ENCODE peak calls at places on chromosomes 3 and 15, in eight cellular contexts. C is GM23338, G is Panc1, U is stomach, T is HepG2, Z is transverse colon, X is HL-60, E is suprapubic skin. K is an unnamed sample.

GRCh38 chr3:141878812-141879211 is 2.4 kb downstream of the ATP1B3 start:
- DNase-seq in G (no peak), Z (peak; percentile 21), C (no peak), E (no peak), X (no peak), U (no peak), T (no peak), K (no peak)

GRCh38 chr15:23447107-23447500 is at the start of gene GOLGA6L2:
- DNase-seq in X (no peak), E (no peak), C (peak; percentile 57), T (no peak), U (no peak), G (no peak), Z (no peak), K (no peak)

GRCh38 chr3:188383763-188384162 is 229.8 kb downstream of the LPP start:
- DNase-seq in U (no peak), X (no peak), Z (no peak), G (no peak), C (no peak), E (no peak), T (no peak), K (no peak)

GRCh38 chr15:77659350-77660321 is 26.9 kb upstream of the LINGO1 start:
- DNase-seq in G (no peak), T (peak; percentile 74), U (peak; percentile 36), X (peak; percentile 8), E (no peak), Z (peak; percentile 82), C (peak; percentile 83), K (no peak)

GRCh38 chr3:51947215-51947900 is 5.2 kb downstream of the PARP3 start:
- DNase-seq in E (no peak), T (no peak), C (no peak), G (no peak), X (no peak), U (no peak), Z (no peak), K (no peak)

GRCh38 chr15:76432604-76433003 is 96.0 kb downstream of the ISL2 start:
- DNase-seq in C (no peak), G (no peak), Z (no peak), E (no peak), T (no peak), U (no peak), X (no peak), K (no peak)

GRCh38 chr3:114411292-114411691 is 117.5 kb downstream of the TIGIT start:
- DNase-seq in T (no peak), Z (no peak), U (no peak), E (no peak), C (no peak), X (no peak), G (no peak), K (no peak)

GRCh38 chr3:32296251-32297204 is 58.0 kb downstream of the CMTM8 start:
- DNase-seq in G (peak; percentile 43), X (peak; percentile 4), T (peak; percentile 47), U (peak; percentile 65), E (no peak), C (peak; percentile 86), Z (peak; percentile 63), K (peak; percentile 73)

GRCh38 chr3:195895900-195896360 is 12.4 kb downstream of the TNK2 start:
- DNase-seq in Z (peak; percentile 76), T (no peak), X (peak; percentile 71), G (no peak), C (peak; percentile 60), U (peak; percentile 66), E (no peak), K (peak; percentile 95)

GRCh38 chr15:76932090-76932966 is 779 bp downstream of the RCN2 start:
- DNase-seq in X (no peak), U (no peak), Z (no peak), E (no peak), G (no peak), C (peak; percentile 17), T (no peak), K (no peak)

GRCh38 chr15:91524534-91524933 is 329.0 kb upstream of the SLCO3A1 start:
- DNase-seq in T (no peak), E (no peak), C (no peak), U (no peak), Z (no peak), X (no peak), G (no peak), K (no peak)

GRCh38 chr3:185537369-185537970 is 14.9 kb downstream of the LIPH start:
- DNase-seq in E (no peak), U (peak; percentile 69), C (peak; percentile 3), G (peak; percentile 84), T (peak; percentile 10), Z (peak; percentile 73), X (peak; percentile 97), K (peak; percentile 87)

GRCh38 chr3:185361920-185362319 is 1.0 kb upstream of the MAP3K13 start:
- DNase-seq in U (no peak), T (no peak), E (no peak), Z (no peak), G (no peak), C (no peak), X (no peak), K (no peak)

GRCh38 chr15:57635300-57635944 is 43.7 kb downstream of the MYZAP start:
- DNase-seq in C (peak; percentile 41), E (no peak), X (no peak), T (no peak), Z (peak; percentile 34), G (no peak), U (peak; percentile 63), K (no peak)

GRCh38 chr3:45537960-45538640 is 56.5 kb upstream of the LIMD1 start:
- DNase-seq in E (no peak), U (no peak), Z (peak; percentile 39), C (no peak), X (no peak), T (no peak), G (no peak), K (no peak)

GRCh38 chr15:91694829-91695205 is 158.7 kb upstream of the SLCO3A1 start:
- DNase-seq in X (no peak), Z (peak; percentile 71), G (no peak), C (no peak), E (no peak), U (no peak), T (peak; percentile 39), K (peak; percentile 28)

GRCh38 chr15:52417501-52417900 is 111.2 kb downstream of the MYO5A start:
- DNase-seq in G (no peak), U (no peak), E (no peak), T (no peak), C (peak; percentile 15), X (no peak), Z (no peak), K (no peak)

GRCh38 chr3:197555281-197556261 is at the start of gene BDH1:
- DNase-seq in Z (peak; percentile 69), C (peak; percentile 83), T (no peak), E (no peak), G (no peak), X (peak; percentile 51), U (peak; percentile 59), K (peak; percentile 49)

GRCh38 chr15:65761210-65761926 is 30.7 kb downstream of the DENND4A start:
- DNase-seq in T (no peak), G (no peak), X (no peak), C (no peak), U (no peak), E (no peak), Z (no peak), K (no peak)

GRCh38 chr3:186209810-186210752 is 101.2 kb upstream of the ETV5 start:
- DNase-seq in X (peak; percentile 36), U (peak; percentile 58), G (no peak), Z (peak; percentile 32), T (peak; percentile 84), C (peak; percentile 43), E (no peak), K (peak; percentile 37)

GRCh38 chr3:38270606-38271005 is 5.0 kb downstream of the SLC22A13 start:
- DNase-seq in C (no peak), T (no peak), G (no peak), X (no peak), Z (no peak), U (no peak), E (no peak), K (no peak)

GRCh38 chr3:15317164-15317477 is 15.3 kb downstream of the SH3BP5 start:
- DNase-seq in U (no peak), Z (no peak), E (no peak), C (no peak), G (no peak), X (no peak), T (no peak), K (no peak)

GRCh38 chr3:170003881-170004356 is 33.9 kb upstream of the GPR160 start:
- DNase-seq in T (peak; percentile 91), E (no peak), Z (no peak), X (no peak), G (no peak), U (no peak), C (no peak), K (no peak)

GRCh38 chr3:29286841-29287240 is 6.0 kb downstream of the RBMS3 start:
- DNase-seq in Z (no peak), G (no peak), T (no peak), C (no peak), E (no peak), X (no peak), U (no peak), K (no peak)
- TF ChIP-seq POLR2AphosphoS5 in Z (no peak), G (no peak), T (no peak), C (no peak), E (no peak), X (no peak), U (no peak), K (no peak)

GRCh38 chr15:100572362-100572983 is 29.5 kb downstream of the LINS1 start:
- DNase-seq in Z (no peak), X (no peak), U (no peak), E (no peak), G (no peak), C (peak; percentile 4), T (no peak), K (no peak)
- H3K27ac ChIP-seq in Z (no peak overlapping the region), X (no peak overlapping the region), U (no peak overlapping the region), E (no peak overlapping the region), G (no peak overlapping the region), C (no peak overlapping the region), T (no peak overlapping the region), K (no peak overlapping the region)

DNA sequence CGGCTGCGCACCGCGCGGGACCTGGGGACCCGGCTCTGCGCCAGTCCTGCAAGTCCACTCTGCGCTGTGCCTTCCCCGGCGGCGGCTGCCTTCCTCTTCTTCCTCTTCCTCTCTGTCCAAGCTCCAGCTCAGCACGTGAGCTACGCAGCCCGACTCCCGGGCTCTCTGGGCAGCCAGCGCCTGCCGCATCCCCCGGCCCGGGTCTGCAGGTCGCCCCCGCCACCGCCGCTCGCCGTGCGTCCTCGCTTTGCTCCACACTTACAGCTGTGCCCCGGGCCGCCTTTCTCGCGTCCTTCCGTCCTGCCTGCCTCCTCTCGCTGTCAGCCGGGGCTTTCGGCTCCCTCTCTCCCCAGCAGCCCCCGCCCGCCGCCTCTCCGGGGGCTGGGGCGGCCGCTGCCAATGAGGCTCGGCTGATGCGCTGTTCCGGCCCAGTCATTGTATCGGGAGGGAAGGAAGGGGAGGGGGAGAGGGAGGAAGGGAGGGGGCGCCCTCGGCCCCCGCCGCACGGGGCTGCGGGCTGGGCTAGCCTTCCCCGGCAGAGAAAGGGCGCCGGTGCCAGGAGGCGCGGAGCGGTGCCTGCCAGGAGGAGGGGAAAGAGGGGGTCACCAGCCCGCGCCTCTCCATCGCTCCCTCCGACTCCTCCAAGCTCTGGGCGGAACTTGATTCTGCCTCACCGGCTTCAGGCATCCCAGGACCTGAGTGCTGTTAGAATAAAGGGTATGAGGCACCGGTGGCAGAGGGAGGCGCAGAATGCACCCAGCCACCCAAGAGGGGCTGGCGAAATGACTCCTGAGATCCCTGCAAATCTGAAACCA is 156.6 kb upstream of the FRMD4B start:
- DNase-seq in U (no peak), T (no peak), C (peak; percentile 78), E (peak; percentile 79), G (no peak), Z (no peak), X (peak; percentile 52), K (peak; percentile 88)
- TF ChIP-seq POLR2AphosphoS5 in U (no peak), T (no peak), C (peak; percentile 77), E (no peak), G (no peak), Z (no peak), X (peak; percentile 58), K (no peak)

GRCh38 chr3:42658091-42658770 is 4.7 kb downstream of the ZBTB47 start:
- DNase-seq in U (no peak), E (no peak), X (no peak), C (no peak), Z (no peak), G (no peak), T (no peak), K (peak; percentile 82)
- H3K27ac ChIP-seq in U (no peak overlapping the region), E (no peak overlapping the region), X (no peak overlapping the region), C (no peak overlapping the region), Z (no peak overlapping the region), G (no peak overlapping the region), T (no peak overlapping the region), K (no peak overlapping the region)